ENCODE peak calls at places on chromosomes 7 and 10, in four cellular contexts. K is HEK293T, R is NCI-H345, C is fibroblast of the aortic adventitia. G is an unnamed sample.

GRCh38 chr10:12348870-12349627 is at the start of gene CAMK1D:
- DNase-seq in K (peak; percentile 61), R (peak; percentile 64), C (peak; percentile 62), G (peak; percentile 72)

GRCh38 chr10:97494151-97494550 is 4.1 kb downstream of the MMS19 start:
- DNase-seq in K (no peak), R (no peak), C (no peak), G (no peak)

GRCh38 chr10:130637271-130637670 is 501.1 kb downstream of the GLRX3 start:
- DNase-seq in K (no peak), R (no peak), C (no peak), G (no peak)

GRCh38 chr7:157476654-157477549 is 140.1 kb downstream of the DNAJB6 start:
- DNase-seq in K (no peak), R (no peak), C (no peak), G (no peak)

GRCh38 chr10:112389147-112389822 is 15.4 kb downstream of the ACSL5 start:
- DNase-seq in K (no peak), R (no peak), C (peak; percentile 33), G (no peak)

GRCh38 chr7:121212031-121212430 is 116.8 kb upstream of the WNT16 start:
- DNase-seq in K (no peak), R (no peak), C (no peak), G (peak; percentile 7)

GRCh38 chr7:16770657-16771329 is 17.2 kb downstream of the TSPAN13 start:
- DNase-seq in K (no peak), R (no peak), C (no peak), G (no peak)

GRCh38 chr7:79507161-79507560 is 53.7 kb upstream of the MAGI2 start:
- DNase-seq in K (no peak), R (no peak), C (no peak), G (no peak)

GRCh38 chr10:49107111-49107889 is 8.0 kb downstream of the VSTM4 start:
- DNase-seq in K (no peak), R (no peak), C (no peak), G (no peak)

GRCh38 chr7:28490831-28491230 is 78.5 kb downstream of the CREB5 start:
- DNase-seq in K (no peak), R (no peak), C (no peak), G (no peak)

G was measured in fibroblast of gingiva.